ENCODE peak calls at places on chromosomes 7 and 10, in ten cellular contexts. I is left lung, B is WTC11, U is heart left ventricle, P is endothelial cell, Y is foreskin fibroblast, R is Calu3, A is prostate gland, H is MM.1S, K is Panc1. J is an unnamed sample.

GRCh38 chr10:3054816-3055202 is 12.5 kb upstream of the PFKP start:
- DNase-seq in I (no peak), B (no peak), U (no peak), P (no peak), Y (no peak), R (no peak), A (no peak), H (no peak), K (no peak), J (no peak)

GRCh38 chr7:102897211-102897621 is 15.6 kb upstream of the LRRC17 start:
- DNase-seq in I (no peak), B (no peak), U (no peak), P (no peak), Y (no peak), R (no peak), A (no peak), H (no peak), K (no peak), J (no peak)

GRCh38 chr10:97582169-97582568 is 2.0 kb upstream of the HOGA1 start:
- DNase-seq in I (no peak), B (no peak), U (no peak), P (no peak), Y (no peak), R (no peak), A (no peak), H (no peak), K (no peak), J (peak; percentile 48)

GRCh38 chr7:158595068-158595467 is 7.4 kb upstream of the PTPRN2 start:
- DNase-seq in I (no peak), B (no peak), U (no peak), P (no peak), Y (peak; percentile 22), R (no peak), A (no peak), H (no peak), K (no peak), J (no peak)

GRCh38 chr10:45181483-45181882 is 133.9 kb downstream of the OR13A1 start:
- DNase-seq in I (peak; percentile 35), B (no peak), U (peak; percentile 60), P (no peak), Y (no peak), R (no peak), A (no peak), H (no peak), K (no peak), J (no peak)

GRCh38 chr10:77093126-77093525 is 544.5 kb downstream of the KCNMA1 start:
- DNase-seq in I (no peak), B (no peak), U (no peak), P (no peak), Y (no peak), R (no peak), A (no peak), H (no peak), K (no peak), J (no peak)

GRCh38 chr10:77431209-77431611 is 206.4 kb downstream of the KCNMA1 start:
- DNase-seq in I (no peak), B (peak; percentile 25), U (no peak), P (no peak), Y (no peak), R (no peak), A (peak; percentile 46), H (no peak), K (no peak), J (no peak)

GRCh38 chr7:132638000-132638399 is 61.7 kb upstream of the PLXNA4 start:
- DNase-seq in I (no peak), B (no peak), U (no peak), P (no peak), Y (no peak), R (no peak), A (no peak), H (no peak), K (no peak), J (no peak)

GRCh38 chr7:22295402-22296264 is 61.3 kb downstream of the RAPGEF5 start:
- DNase-seq in I (no peak), B (no peak), U (no peak), P (no peak), Y (no peak), R (no peak), A (no peak), H (no peak), K (no peak), J (no peak)

GRCh38 chr7:22296265-22296566 is 60.7 kb downstream of the RAPGEF5 start:
- DNase-seq in I (no peak), B (no peak), U (no peak), P (no peak), Y (no peak), R (no peak), A (no peak), H (no peak), K (no peak), J (no peak)

GRCh38 chr7:22292519-22292918 is 64.4 kb downstream of the RAPGEF5 start:
- DNase-seq in I (no peak), B (no peak), U (no peak), P (no peak), Y (no peak), R (no peak), A (no peak), H (peak; percentile 23), K (no peak), J (no peak)

GRCh38 chr7:22300839-22301238 is 56.1 kb downstream of the RAPGEF5 start:
- DNase-seq in I (no peak), B (no peak), U (no peak), P (no peak), Y (no peak), R (no peak), A (no peak), H (no peak), K (no peak), J (no peak)

DNA sequence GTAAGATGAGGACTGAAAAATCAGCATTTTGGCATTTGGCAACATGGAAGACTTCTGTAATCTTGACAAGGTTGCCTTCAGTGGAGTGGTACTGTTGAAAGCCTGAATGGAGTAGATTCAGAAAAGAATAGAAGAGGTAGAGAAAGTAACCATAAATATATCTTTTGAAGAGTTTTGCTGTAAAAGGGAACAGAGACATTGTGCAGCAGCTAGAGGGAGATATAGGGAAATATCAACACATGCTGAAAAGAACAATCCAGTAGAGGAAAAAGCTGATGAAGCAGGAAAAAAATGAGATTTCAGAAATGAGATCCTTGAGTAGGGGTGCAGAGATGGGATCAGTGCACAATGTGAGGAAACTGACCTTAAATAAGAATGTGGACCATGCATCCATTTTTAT is 60.0 kb downstream of the RAPGEF5 start:
- DNase-seq in I (no peak), B (no peak), U (no peak), P (no peak), Y (no peak), R (no peak), A (no peak), H (no peak), K (no peak), J (no peak)
- TF ChIP-seq CTCF in I (peak; percentile 15), B (no peak), U (peak; percentile 30), P (no peak), Y (no peak), R (no peak), A (no peak), H (peak; percentile 25), K (no peak), J (peak; percentile 68)

GRCh38 chr7:2481195-2481594 is 5.0 kb upstream of the GRIFIN start:
- DNase-seq in I (no peak), B (no peak), U (no peak), P (no peak), Y (no peak), R (no peak), A (no peak), H (no peak), K (no peak), J (no peak)

GRCh38 chr7:2480071-2480410 is 3.8 kb upstream of the GRIFIN start:
- DNase-seq in I (no peak), B (no peak), U (no peak), P (no peak), Y (no peak), R (no peak), A (no peak), H (no peak), K (no peak), J (peak; percentile 86)

GRCh38 chr7:2478800-2479199 is 2.6 kb upstream of the GRIFIN start:
- DNase-seq in I (no peak), B (no peak), U (no peak), P (no peak), Y (no peak), R (no peak), A (peak; percentile 23), H (no peak), K (no peak), J (peak; percentile 81)

GRCh38 chr7:2478387-2478760 is 2.2 kb upstream of the GRIFIN start:
- DNase-seq in I (peak; percentile 71), B (no peak), U (no peak), P (no peak), Y (peak; percentile 53), R (peak; percentile 49), A (peak; percentile 81), H (no peak), K (no peak), J (no peak)

GRCh38 chr7:2479276-2480070 is 3.3 kb upstream of the GRIFIN start:
- DNase-seq in I (no peak), B (no peak), U (no peak), P (no peak), Y (no peak), R (no peak), A (no peak), H (no peak), K (no peak), J (no peak)
- TF ChIP-seq CTCF in I (no peak), B (no peak), U (no peak), P (no peak), Y (no peak), R (no peak), A (no peak), H (no peak), K (no peak), J (no peak)

GRCh38 chr10:121596668-121597503 is 1.4 kb downstream of the FGFR2 start:
- DNase-seq in I (no peak), B (peak; percentile 52), U (no peak), P (peak; percentile 51), Y (no peak), R (peak; percentile 48), A (peak; percentile 78), H (no peak), K (no peak), J (peak; percentile 72)
- TF ChIP-seq CTCF in I (no peak), B (no peak), U (peak; percentile 31), P (no peak), Y (no peak), R (no peak), A (peak; percentile 56), H (no peak), K (peak; percentile 54), J (peak; percentile 74)

GRCh38 chr10:63265646-63266207 is 132.6 kb downstream of the NRBF2 start:
- DNase-seq in I (no peak), B (no peak), U (no peak), P (no peak), Y (no peak), R (no peak), A (no peak), H (no peak), K (no peak), J (no peak)

GRCh38 chr10:63264852-63265617 is 131.9 kb downstream of the NRBF2 start:
- DNase-seq in I (no peak), B (no peak), U (no peak), P (no peak), Y (peak; percentile 52), R (peak; percentile 38), A (peak; percentile 26), H (peak; percentile 51), K (peak; percentile 24), J (no peak)

GRCh38 chr10:63268139-63268797 is 135.1 kb downstream of the NRBF2 start:
- DNase-seq in I (no peak), B (no peak), U (no peak), P (no peak), Y (no peak), R (no peak), A (no peak), H (peak; percentile 27), K (no peak), J (no peak)

GRCh38 chr10:63267414-63268138 is 134.4 kb downstream of the NRBF2 start:
- DNase-seq in I (no peak), B (no peak), U (no peak), P (no peak), Y (peak; percentile 82), R (peak; percentile 40), A (peak; percentile 35), H (peak; percentile 26), K (peak; percentile 61), J (no peak)

DNA sequence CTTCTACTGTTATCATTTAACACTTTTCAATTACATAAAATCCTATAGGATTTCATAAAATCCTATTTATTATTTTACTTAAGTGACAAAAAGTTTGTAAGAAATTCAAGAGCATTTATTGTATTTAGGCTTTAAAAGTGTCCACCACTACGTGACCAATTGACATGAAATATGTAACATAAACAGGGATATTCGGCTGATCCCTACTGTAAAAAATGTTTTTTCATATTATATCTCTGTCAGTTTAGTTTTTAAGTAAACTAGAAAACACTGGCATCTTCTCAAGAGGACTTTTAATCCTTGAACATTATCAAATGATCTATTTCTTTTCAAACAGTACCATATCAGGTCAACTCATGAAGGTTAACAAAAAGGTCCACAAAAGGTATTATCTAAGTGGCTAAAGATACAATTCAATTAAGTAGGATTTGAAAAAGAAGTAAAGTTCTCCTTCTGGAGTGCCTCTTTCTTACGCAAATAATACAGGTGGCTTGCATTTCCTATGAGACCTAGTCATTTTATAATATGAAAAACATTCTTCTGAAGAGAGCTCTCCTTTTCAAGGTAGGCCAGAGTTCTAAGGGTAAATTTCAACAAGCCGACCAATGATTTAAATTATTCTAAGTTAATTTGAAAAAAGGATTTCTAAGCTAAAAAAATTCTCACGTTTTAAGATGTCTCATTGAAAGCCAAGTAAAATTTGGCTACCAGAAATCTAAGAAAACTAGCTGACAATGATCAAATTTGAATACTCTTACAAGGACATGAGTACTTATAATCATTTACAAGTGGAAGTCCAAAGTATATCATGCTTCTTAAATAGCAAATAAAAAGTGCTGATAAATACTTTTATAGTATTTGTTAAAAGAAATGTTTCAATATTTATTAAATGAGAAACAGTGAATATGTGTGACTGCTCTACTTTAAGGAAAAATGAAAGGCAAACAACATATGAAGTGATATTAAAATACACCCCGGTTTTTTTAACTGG is 133.5 kb downstream of the NRBF2 start:
- DNase-seq in I (no peak), B (no peak), U (no peak), P (no peak), Y (no peak), R (no peak), A (no peak), H (peak; percentile 18), K (peak; percentile 24), J (no peak)
- TF ChIP-seq CTCF in I (no peak), B (no peak), U (no peak), P (no peak), Y (no peak), R (no peak), A (no peak), H (no peak), K (no peak), J (no peak)

J was measured in chondrocyte.